ENCODE peak calls at places on chromosomes 6 and 20, in nine cellular contexts. H is psoas muscle; F is body of pancreas; G is lower lobe of right lung; R is fibroblast of lung; I is CD8-positive, alpha-beta T cell; U is heart left ventricle; X is transverse colon; Q is left ventricle myocardium inferior. O is an unnamed sample. For H3K4me1, the result is how much of the 10 kb centered on the place peaks cover.

GRCh38 chr6:137233561-137234504 is 14.6 kb upstream of the IFNGR1 start:
- DNase-seq in Q (no peak), G (no peak), U (no peak), I (no peak), H (peak), X (no peak), F (no peak), R (peak), O (no peak)

GRCh38 chr6:76382201-76382600 is 309.7 kb upstream of the IMPG1 start:
- DNase-seq in F (no peak), X (no peak), Q (no peak), U (no peak), H (no peak), G (no peak), R (no peak), I (no peak), O (no peak)

GRCh38 chr6:64334646-64335045 is 699.0 kb downstream of the PHF3 start:
- DNase-seq in G (no peak), I (no peak), F (no peak), H (no peak), Q (no peak), X (no peak), U (no peak), R (no peak), O (no peak)

GRCh38 chr20:15613530-15613929 is 959.7 kb downstream of the KIF16B start:
- DNase-seq in Q (no peak), U (no peak), R (peak), G (no peak), I (no peak), X (no peak), F (peak), H (no peak), O (peak)

GRCh38 chr20:8074931-8075330 is 55.4 kb upstream of the TMX4 start:
- DNase-seq in X (no peak), H (no peak), Q (no peak), U (no peak), F (no peak), G (no peak), I (no peak), R (peak), O (no peak)

GRCh38 chr20:34473262-34473883 is 42.8 kb upstream of the DYNLRB1 start:
- DNase-seq in X (peak), U (peak), Q (peak), F (no peak), I (no peak), H (peak), G (no peak), R (peak), O (no peak)

GRCh38 chr6:45930419-45931059 is 85.1 kb downstream of the CLIC5 start:
- DNase-seq in I (peak), Q (peak), F (peak), R (peak), X (peak), U (peak), H (peak), G (peak), O (peak)

GRCh38 chr6:111533087-111533784 is 50.2 kb upstream of the REV3L start:
- DNase-seq in R (no peak), F (no peak), H (peak), U (no peak), G (no peak), I (no peak), X (no peak), Q (no peak), O (peak)

GRCh38 chr6:110900028-110900598 is 25.5 kb downstream of the AMD1 start:
- DNase-seq in Q (no peak), G (no peak), X (no peak), R (no peak), H (no peak), I (no peak), F (no peak), U (no peak), O (no peak)

GRCh38 chr20:10090588-10091166 is 55.9 kb downstream of the ANKEF1 start:
- DNase-seq in Q (no peak), H (peak), U (peak), I (no peak), F (peak), R (peak), G (peak), X (peak), O (peak)

GRCh38 chr20:62891111-62891510 is 29.5 kb upstream of the TCFL5 start:
- DNase-seq in X (no peak), G (peak), Q (no peak), H (no peak), I (peak), F (no peak), U (no peak), R (no peak), O (no peak)

GRCh38 chr6:16181429-16182359 is 52.8 kb downstream of the MYLIP start:
- DNase-seq in F (no peak), H (no peak), X (no peak), R (no peak), G (peak), Q (no peak), I (no peak), U (no peak), O (peak)

GRCh38 chr6:130033999-130034814 is 15.8 kb downstream of the L3MBTL3 start:
- DNase-seq in Q (no peak), R (peak), U (no peak), H (no peak), F (no peak), G (no peak), X (no peak), I (no peak), O (peak)

DNA sequence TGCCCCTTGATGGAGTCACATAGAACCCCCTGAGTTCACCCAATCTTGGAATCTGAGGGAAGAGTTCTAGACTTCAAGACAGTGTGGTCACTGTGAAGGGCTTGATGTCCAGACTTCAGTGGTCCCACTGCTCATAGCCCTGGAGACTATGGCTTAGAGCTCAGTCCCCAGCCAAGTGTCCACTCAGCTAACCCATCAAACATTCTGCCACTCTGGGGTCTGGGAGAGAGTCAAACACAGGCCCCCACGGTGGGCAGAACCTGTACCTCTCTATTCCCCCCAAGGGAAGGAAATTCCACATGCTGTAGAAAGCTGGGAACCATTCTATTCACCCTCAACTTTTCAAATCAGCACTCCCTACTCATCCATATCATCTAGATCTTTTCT is 15.5 kb upstream of the TBC1D22B start:
- DNase-seq in G (no peak), R (no peak), X (no peak), Q (no peak), I (no peak), F (no peak), H (no peak), U (no peak), O (no peak)
- H3K4me1 ChIP-seq in G (half or more), R (under half), X (half or more), Q (half or more), I (under half), F (under half), H (half or more), U (under half), O (under half)

DNA sequence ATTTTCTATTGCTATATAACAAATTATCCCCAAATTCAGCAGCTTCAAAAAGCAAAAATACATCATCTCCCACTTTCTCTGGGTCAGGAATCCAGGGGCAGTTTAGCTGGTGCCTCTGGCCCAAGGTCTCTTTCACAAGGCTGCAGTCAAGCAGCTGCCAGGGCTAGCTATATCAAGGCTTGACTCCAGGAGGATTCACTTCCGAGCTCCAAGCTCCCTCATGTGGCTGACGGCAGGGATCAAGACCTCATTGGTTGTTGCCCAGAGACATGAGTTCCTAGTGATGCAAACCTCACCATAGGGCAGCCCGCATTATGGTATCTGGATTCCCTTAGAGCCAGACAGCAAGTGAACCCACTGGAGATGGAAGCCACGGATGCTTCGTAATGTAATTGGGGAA is 1.3 kb upstream of the VNN1 start:
- DNase-seq in G (no peak), I (no peak), R (peak), X (peak), U (no peak), F (peak), Q (no peak), H (no peak), O (peak)
- TF ChIP-seq CTCF in G (no peak), I (no peak), R (peak), X (no peak), U (peak), F (no peak), Q (peak), H (peak), O (peak)

DNA sequence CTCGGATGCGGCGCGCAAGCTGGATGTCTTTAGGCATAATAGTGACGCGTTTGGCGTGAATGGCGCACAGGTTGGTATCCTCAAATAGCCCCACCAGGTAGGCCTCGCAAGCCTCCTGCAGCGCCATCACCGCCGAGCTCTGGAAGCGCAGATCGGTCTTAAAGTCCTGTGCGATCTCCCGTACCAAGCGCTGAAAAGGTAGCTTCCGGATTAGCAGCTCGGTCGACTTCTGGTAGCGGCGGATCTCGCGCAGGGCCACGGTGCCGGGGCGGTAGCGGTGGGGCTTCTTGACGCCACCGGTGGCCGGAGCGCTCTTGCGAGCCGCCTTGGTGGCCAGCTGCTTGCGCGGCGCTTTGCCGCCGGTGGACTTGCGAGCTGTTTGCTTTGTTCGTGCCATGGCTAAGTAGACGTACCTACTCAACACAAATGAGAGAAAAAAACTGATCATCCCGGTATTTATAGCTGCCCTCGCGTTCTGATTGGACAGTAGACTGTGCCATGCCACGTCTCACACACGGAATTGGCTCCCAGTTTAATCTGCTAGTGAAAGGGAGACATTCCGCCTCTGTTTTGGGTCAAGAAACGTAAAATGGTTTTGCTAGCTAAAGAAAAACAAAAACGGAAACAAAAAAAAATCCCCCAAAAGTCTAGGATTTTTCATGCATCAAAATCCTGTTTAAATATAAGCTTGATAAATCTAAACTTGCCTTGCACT is 40.1 kb downstream of the OR2B2 start:
- DNase-seq in H (no peak), F (peak), I (peak), R (peak), G (peak), X (peak), U (peak), Q (peak), O (peak)
- H3K27ac ChIP-seq in H (no peak), F (peak), I (peak), R (peak), G (peak), X (peak), U (no peak), Q (peak), O (peak)

GRCh38 chr6:2859325-2859700 is 17.6 kb upstream of the SERPINB1 start:
- DNase-seq in G (no peak), X (no peak), Q (no peak), R (no peak), H (no peak), F (no peak), I (no peak), U (no peak), O (no peak)

GRCh38 chr6:2855061-2855519 is 13.4 kb upstream of the SERPINB1 start:
- DNase-seq in X (no peak), G (no peak), I (no peak), F (no peak), R (no peak), H (no peak), U (peak), Q (no peak), O (no peak)

GRCh38 chr6:2857580-2858337 is 16.1 kb upstream of the SERPINB1 start:
- DNase-seq in Q (peak), R (peak), H (no peak), X (peak), F (no peak), U (peak), G (no peak), I (peak), O (no peak)

GRCh38 chr6:2858678-2859324 is 17.1 kb upstream of the SERPINB1 start:
- DNase-seq in F (no peak), U (peak), I (peak), H (no peak), G (no peak), X (no peak), R (no peak), Q (no peak), O (no peak)

GRCh38 chr6:2857185-2857579 is 15.5 kb upstream of the SERPINB1 start:
- DNase-seq in R (no peak), X (no peak), I (no peak), G (no peak), F (no peak), H (no peak), U (no peak), Q (no peak), O (no peak)
- H3K4me1 ChIP-seq in R (under half), X (under half), I (half or more), G (half or more), F (under half), H (under half), U (under half), Q (under half), O (under half)

GRCh38 chr6:132961122-132961521 is 146.8 kb downstream of the RPS12 start:
- DNase-seq in Q (no peak), F (no peak), U (no peak), H (no peak), G (no peak), I (no peak), R (peak), X (no peak), O (no peak)

GRCh38 chr6:132960720-132961119 is 146.4 kb downstream of the RPS12 start:
- DNase-seq in I (no peak), F (no peak), R (peak), G (no peak), X (no peak), Q (no peak), U (no peak), H (no peak), O (no peak)

GRCh38 chr6:132959927-132960326 is 145.6 kb downstream of the RPS12 start:
- DNase-seq in G (no peak), I (no peak), Q (no peak), F (no peak), H (no peak), X (no peak), R (no peak), U (no peak), O (no peak)

GRCh38 chr6:132962936-132963579 is 148.7 kb downstream of the RPS12 start:
- DNase-seq in G (peak), H (peak), Q (peak), R (peak), X (peak), F (peak), U (peak), I (peak), O (peak)

DNA sequence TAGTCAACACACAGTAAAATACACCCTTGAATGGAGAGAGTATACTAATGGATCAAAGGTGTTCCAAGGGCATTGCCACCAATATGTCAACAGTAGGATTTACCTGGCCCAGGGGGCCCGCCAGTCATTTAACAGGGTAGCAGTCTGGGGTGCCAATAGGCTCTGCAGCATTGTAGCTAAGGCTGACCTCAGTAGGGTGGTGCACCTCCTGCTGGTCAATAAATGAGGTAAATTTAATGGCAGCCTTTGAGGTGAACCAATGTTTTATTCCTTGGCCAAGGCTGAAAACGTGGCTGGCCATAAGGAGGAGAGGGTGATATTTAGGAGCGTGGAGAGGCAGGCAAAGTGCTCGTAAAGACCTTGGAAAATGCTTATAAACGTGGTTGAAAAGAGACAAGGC is 147.2 kb downstream of the RPS12 start:
- DNase-seq in G (no peak), U (no peak), X (no peak), H (no peak), I (no peak), F (no peak), R (no peak), Q (no peak), O (no peak)
- TF ChIP-seq CTCF in G (no peak), U (no peak), X (no peak), H (peak), I (no peak), F (no peak), R (peak), Q (no peak), O (peak)

GRCh38 chr6:40661726-40662125 is 74.6 kb upstream of the LRFN2 start:
- DNase-seq in U (no peak), R (no peak), I (no peak), Q (no peak), H (no peak), X (no peak), F (no peak), G (no peak), O (no peak)
- H3K27ac ChIP-seq in U (no peak), R (no peak), I (no peak), Q (no peak), H (no peak), X (no peak), F (no peak), G (no peak), O (no peak)

GRCh38 chr6:52620055-52620905 is 43.4 kb upstream of the TRAM2 start:
- DNase-seq in X (no peak), R (no peak), I (no peak), H (no peak), G (no peak), Q (no peak), F (no peak), U (no peak), O (no peak)
- H3K4me1 ChIP-seq in X (under half), R (under half), I (under half), H (under half), G (under half), Q (under half), F (under half), U (under half), O (under half)

DNA sequence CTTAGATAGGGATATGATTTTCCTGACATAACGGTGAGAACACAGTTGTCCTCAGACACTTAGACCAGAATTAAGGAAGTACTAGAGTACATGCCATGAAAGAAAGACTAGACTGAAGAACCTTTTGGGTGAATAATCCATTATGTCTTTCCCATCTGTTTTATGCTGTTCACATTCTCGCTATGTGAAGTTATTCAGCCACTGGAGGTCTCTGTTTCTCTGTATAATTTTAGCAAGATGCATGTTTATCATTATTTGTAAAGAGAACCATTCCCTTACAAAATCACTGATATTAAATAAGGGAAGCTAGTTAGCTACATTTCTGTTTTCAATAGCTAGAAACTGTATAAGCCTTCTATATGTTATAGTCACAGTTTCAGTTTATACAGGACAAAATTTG is 391.9 kb downstream of the CD109 start:
- DNase-seq in Q (no peak), X (no peak), R (peak), H (no peak), U (no peak), F (no peak), G (no peak), I (no peak), O (no peak)
- TF ChIP-seq CTCF in Q (peak), X (no peak), R (peak), H (no peak), U (peak), F (no peak), G (no peak), I (no peak), O (no peak)

DNA sequence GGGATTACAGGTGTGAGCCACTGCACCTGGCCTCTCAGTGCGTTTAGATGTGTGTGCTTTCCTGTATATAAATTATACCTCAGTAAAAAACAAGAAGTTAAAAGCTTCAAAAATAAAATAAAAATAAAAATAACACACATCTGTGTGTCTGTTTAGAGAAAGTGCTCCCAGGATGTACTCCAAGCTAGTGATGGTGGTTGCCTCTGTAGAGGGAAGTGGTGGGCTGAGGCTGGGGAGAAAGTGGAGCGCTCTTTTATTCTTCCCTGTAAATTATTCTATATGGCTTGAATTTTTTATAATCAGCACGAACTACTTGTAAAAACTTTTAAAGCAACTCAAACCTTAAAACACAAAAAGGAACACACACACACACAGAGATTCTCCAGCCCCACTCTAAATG is 29.0 kb downstream of the PTGIS start:
- DNase-seq in R (no peak), U (no peak), X (no peak), G (no peak), H (no peak), F (no peak), Q (no peak), I (no peak), O (no peak)
- H3K27ac ChIP-seq in R (no peak), U (no peak), X (no peak), G (no peak), H (no peak), F (no peak), Q (no peak), I (no peak), O (no peak)

DNA sequence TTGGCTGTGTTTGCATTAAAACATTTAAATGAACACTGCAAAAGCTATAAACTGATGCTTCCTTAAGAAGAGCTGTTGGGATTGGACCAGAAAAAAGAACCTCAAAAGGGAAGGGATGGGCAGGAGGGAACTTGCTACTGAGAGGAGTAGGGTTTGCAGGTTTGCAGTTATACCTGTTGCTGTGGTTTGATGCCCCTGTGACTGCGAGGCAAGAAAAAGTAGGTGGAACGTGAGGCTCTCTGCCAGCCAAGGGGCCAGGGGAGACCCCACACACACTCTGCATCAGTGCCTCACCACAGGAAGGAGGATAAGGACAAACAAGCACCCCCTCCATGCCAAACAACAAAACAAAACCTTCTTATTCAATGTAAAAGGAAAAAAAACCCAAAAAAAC is 197.1 kb downstream of the BCAS1 start:
- DNase-seq in I (no peak), G (no peak), R (no peak), Q (no peak), F (no peak), X (no peak), H (no peak), U (no peak), O (no peak)
- H3K4me1 ChIP-seq in I (under half), G (under half), R (under half), Q (under half), F (under half), X (under half), H (under half), U (under half), O (under half)

O was measured in adrenal gland.